ENCODE peak calls at places on chromosomes 12 and 14, in six cellular contexts. N is upper lobe of left lung, H is GM12878, S is A549, O is HepG2, D is K562. L is an unnamed sample. For H3K9me3, the result is how much of the 10 kb centered on the place peaks cover.

GRCh38 chr12:14828896-14829295 is 14.4 kb downstream of the ART4 start:
- ATAC-seq in S (no peak), D (no peak), O (no peak), N (no peak), H (peak), L (no peak)

GRCh38 chr14:21017528-21018245 is 7.2 kb downstream of the NDRG2 start:
- ATAC-seq in D (no peak), N (no peak), S (no peak), O (no peak), H (no peak), L (no peak)

GRCh38 chr14:68245146-68246073 is 425.8 kb downstream of the RAD51B start:
- ATAC-seq in O (no peak), N (peak), D (peak), S (no peak), H (no peak), L (peak)

GRCh38 chr14:89918721-89919120 is 35.8 kb downstream of the EFCAB11 start:
- ATAC-seq in H (no peak), O (no peak), S (no peak), N (no peak), D (no peak), L (no peak)

GRCh38 chr14:94588311-94588710 is 7.1 kb downstream of the SERPINA5 start:
- ATAC-seq in N (no peak), D (no peak), H (no peak), S (no peak), O (no peak), L (no peak)

GRCh38 chr12:16027012-16027411 is 115.9 kb downstream of the DERA start:
- ATAC-seq in O (no peak), S (no peak), N (no peak), D (no peak), H (no peak), L (no peak)

GRCh38 chr12:104694711-104695110 is 238.0 kb downstream of the CHST11 start:
- ATAC-seq in H (no peak), S (no peak), D (no peak), O (no peak), N (no peak), L (peak)

GRCh38 chr14:104563191-104563741 is 16.3 kb upstream of the C14orf180 start:
- ATAC-seq in S (no peak), H (peak), D (no peak), N (no peak), O (no peak), L (no peak)

GRCh38 chr14:50339178-50339804 is 27.2 kb downstream of the DMAC2L start:
- ATAC-seq in N (no peak), O (no peak), S (no peak), D (no peak), H (no peak), L (no peak)

GRCh38 chr12:94140556-94140955 is 7.8 kb upstream of the PLXNC1 start:
- ATAC-seq in H (peak), S (peak), O (peak), N (peak), D (peak), L (no peak)

GRCh38 chr14:96693986-96694385 is 103.2 kb upstream of the VRK1 start:
- ATAC-seq in D (no peak), S (no peak), O (no peak), N (no peak), H (no peak), L (no peak)

GRCh38 chr14:91496790-91497189 is 13.3 kb downstream of the PPP4R3A start:
- ATAC-seq in D (no peak), S (no peak), H (peak), N (no peak), O (peak), L (no peak)

GRCh38 chr12:110349521-110350151 is 53.9 kb downstream of the ANAPC7 start:
- ATAC-seq in D (peak), O (no peak), N (peak), H (peak), S (peak), L (no peak)

GRCh38 chr12:25202139-25202538 is 7.1 kb downstream of the ETFRF1 start:
- ATAC-seq in H (no peak), O (no peak), S (no peak), D (no peak), N (no peak), L (no peak)

GRCh38 chr12:11607313-11608081 is 42.0 kb upstream of the ETV6 start:
- ATAC-seq in H (no peak), D (no peak), O (peak), N (no peak), S (no peak), L (no peak)

GRCh38 chr12:53180931-53181645 is 363 bp upstream of the CSAD start:
- ATAC-seq in N (peak), O (peak), S (peak), H (peak), D (peak), L (peak)

GRCh38 chr14:102035914-102036313 is 50.9 kb downstream of the HSP90AA1 start:
- ATAC-seq in H (no peak), D (no peak), O (no peak), N (no peak), S (no peak), L (no peak)

GRCh38 chr14:82052778-82053177 is 519.1 kb upstream of the SEL1L start:
- ATAC-seq in N (no peak), D (no peak), H (peak), O (no peak), S (no peak), L (no peak)

DNA sequence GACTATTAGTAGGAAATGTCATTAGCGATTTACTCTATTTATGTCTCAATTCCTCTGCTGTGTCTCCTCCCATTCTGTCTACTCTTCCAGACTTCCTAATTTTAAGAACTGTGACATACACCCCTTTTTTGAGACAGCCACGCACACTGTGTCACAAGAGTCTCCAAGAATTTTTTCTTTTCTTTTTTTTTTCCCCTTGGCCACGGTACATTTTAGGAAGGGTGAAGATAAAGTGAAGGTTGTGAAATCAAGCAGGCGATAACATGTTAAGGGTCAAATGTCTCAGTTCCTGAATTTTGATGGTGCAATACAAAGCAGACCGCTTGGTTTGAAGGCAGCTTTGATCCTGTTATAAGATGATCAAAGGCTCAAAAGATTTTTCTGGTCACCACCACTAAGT is 4.3 kb downstream of the OLR1 start:
- ATAC-seq in D (no peak), S (no peak), N (peak), O (peak), H (no peak), L (peak)
- TF ChIP-seq EP300 in D (no peak), S (no peak), N (no peak), O (no peak), H (no peak), L (no peak)

DNA sequence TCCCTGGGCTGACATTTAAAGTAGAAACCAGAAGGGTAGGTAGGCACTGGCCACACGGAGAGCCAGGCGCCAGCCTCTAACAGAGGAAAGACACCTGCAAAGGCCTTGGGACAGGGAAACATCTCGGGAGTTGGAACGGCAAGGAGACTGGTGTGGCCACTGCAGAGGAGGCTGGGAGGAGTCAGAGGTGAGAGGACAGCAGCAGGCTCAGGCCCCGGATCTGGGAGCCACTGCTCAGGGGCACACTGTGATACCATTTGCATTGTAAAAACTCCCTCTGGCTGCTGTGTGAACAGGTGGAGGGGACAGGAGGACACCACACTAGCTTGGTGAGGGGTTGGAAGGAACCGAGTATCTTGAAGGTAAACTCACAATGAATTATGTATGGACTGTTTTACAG is 2.7 kb downstream of the ANHX start:
- ATAC-seq in N (no peak), O (no peak), H (no peak), S (no peak), D (no peak), L (no peak)
- H3K9me3 ChIP-seq in N (under half), O (half or more), H (under half), S (half or more), D (under half), L (under half)

GRCh38 chr14:100221419-100222218 is 17.3 kb upstream of the YY1 start:
- ATAC-seq in H (peak), D (peak), N (peak), O (peak), S (peak), L (peak)
- TF ChIP-seq POLR2A in H (peak), D (peak), N (no peak), O (peak), S (no peak), L (no peak)

GRCh38 chr12:82758743-82759142 is 72.0 kb downstream of the TMTC2 start:
- ATAC-seq in N (no peak), H (no peak), S (no peak), O (no peak), D (no peak), L (no peak)
- TF ChIP-seq EP300 in N (no peak), H (no peak), S (no peak), O (no peak), D (no peak), L (no peak)

GRCh38 chr14:105635560-105635959 is 109.2 kb downstream of the TMEM121 start:
- ATAC-seq in H (no peak), S (no peak), D (no peak), O (no peak), N (no peak), L (no peak)
- H3K9me3 ChIP-seq in H (under half), S (under half), D (under half), O (under half), N (under half), L (under half)

GRCh38 chr12:124506145-124506831 is 61.1 kb downstream of the NCOR2 start:
- ATAC-seq in D (peak), N (peak), O (no peak), H (no peak), S (no peak), L (peak)
- TF ChIP-seq POLR2A in D (no peak), N (no peak), O (no peak), H (no peak), S (no peak), L (peak)

L was measured in gastroesophageal sphincter.